ENCODE peak calls at places on chromosomes 12 and 14, in seven cellular contexts. E is adrenal gland, Q is endodermal cell, V is RWPE2, I is hypothalamus, T is AG04450, L is type B pancreatic cell. X is an unnamed sample.
A peak's percentile ranks its signal among the peaks of the same experiment; 100 is the strongest.

GRCh38 chr12:48017921-48018617 is 13.8 kb upstream of the COL2A1 start:
- DNase-seq in E (no peak), Q (no peak), V (no peak), I (no peak), T (no peak), L (no peak), X (no peak)

GRCh38 chr14:61478971-61479473 is 157.6 kb downstream of the PRKCH start:
- DNase-seq in E (peak; percentile 47), Q (no peak), V (no peak), I (no peak), T (no peak), L (no peak), X (no peak)

GRCh38 chr12:67720383-67720856 is 71.9 kb downstream of the DYRK2 start:
- DNase-seq in E (peak; percentile 17), Q (peak; percentile 40), V (no peak), I (no peak), T (no peak), L (no peak), X (no peak)

GRCh38 chr14:39419272-39419671 is 13.0 kb downstream of the FBXO33 start:
- DNase-seq in E (no peak), Q (no peak), V (no peak), I (no peak), T (no peak), L (no peak), X (no peak)

GRCh38 chr14:39668449-39668848 is 236.2 kb upstream of the FBXO33 start:
- DNase-seq in E (no peak), Q (no peak), V (no peak), I (no peak), T (no peak), L (no peak), X (no peak)

GRCh38 chr12:106773945-106774807 is at the start of gene RIC8B:
- DNase-seq in E (peak; percentile 97), Q (peak; percentile 100), V (peak; percentile 94), I (peak; percentile 89), T (peak; percentile 97), L (peak; percentile 96), X (peak; percentile 96)

GRCh38 chr12:81502912-81503695 is 256.0 kb downstream of the PPFIA2 start:
- DNase-seq in E (no peak), Q (no peak), V (no peak), I (no peak), T (no peak), L (no peak), X (no peak)

GRCh38 chr12:11092128-11092527 is at the start of gene TAS2R43:
- DNase-seq in E (no peak), Q (no peak), V (no peak), I (no peak), T (no peak), L (no peak), X (no peak)

GRCh38 chr12:105025890-105026289 is 39.8 kb downstream of the NOPCHAP1 start:
- DNase-seq in E (peak; percentile 20), Q (no peak), V (no peak), I (no peak), T (peak; percentile 15), L (no peak), X (peak; percentile 43)

GRCh38 chr14:79530555-79530954 is 680.7 kb downstream of the DIO2 start:
- DNase-seq in E (no peak), Q (no peak), V (no peak), I (no peak), T (no peak), L (no peak), X (no peak)

GRCh38 chr14:20630340-20631022 is 11.0 kb downstream of the OR6S1 start:
- DNase-seq in E (no peak), Q (peak; percentile 85), V (no peak), I (no peak), T (no peak), L (no peak), X (no peak)

GRCh38 chr12:129566800-129567199 is 337.0 kb downstream of the TMEM132D start:
- DNase-seq in E (no peak), Q (no peak), V (no peak), I (no peak), T (no peak), L (no peak), X (no peak)

GRCh38 chr12:48668996-48669395 is 13.0 kb downstream of the KANSL2 start:
- DNase-seq in E (no peak), Q (no peak), V (no peak), I (no peak), T (no peak), L (no peak), X (no peak)

GRCh38 chr12:92987362-92987761 is 58.3 kb upstream of the EEA1 start:
- DNase-seq in E (peak; percentile 43), Q (no peak), V (no peak), I (no peak), T (peak; percentile 55), L (no peak), X (no peak)

GRCh38 chr14:105197274-105197673 is 16.2 kb upstream of the NUDT14 start:
- DNase-seq in E (peak; percentile 54), Q (no peak), V (no peak), I (no peak), T (no peak), L (no peak), X (no peak)

GRCh38 chr14:29663281-29663801 is 264.3 kb downstream of the PRKD1 start:
- DNase-seq in E (no peak), Q (peak; percentile 82), V (no peak), I (no peak), T (no peak), L (no peak), X (no peak)

GRCh38 chr14:74618078-74618952 is 6.3 kb upstream of the LTBP2 start:
- DNase-seq in E (peak; percentile 38), Q (peak; percentile 57), V (peak; percentile 83), I (no peak), T (no peak), L (no peak), X (peak; percentile 63)

GRCh38 chr14:84760506-84760905 is 769.4 kb upstream of the FLRT2 start:
- DNase-seq in E (no peak), Q (no peak), V (no peak), I (no peak), T (no peak), L (no peak), X (no peak)